ENCODE peak calls at places on chromosomes 13 and 19, in five cellular contexts. One of them, this sample, is unnamed. For H3K4me1, the result is how much of the 10 kb centered on the place peaks cover.

GRCh38 chr13:50942630-50943311 is 33.2 kb downstream of the RNASEH2B start:
- DNase-seq in tibial nerve: no peak
- DNase-seq in A549: no peak
- DNase-seq in tibial artery: no peak
- DNase-seq in neuronal stem cell: no peak
- DNase-seq in this sample: no peak

GRCh38 chr13:98749501-98749900 is 3.0 kb downstream of the SLC15A1 start:
- DNase-seq in tibial nerve: no peak
- DNase-seq in A549: no peak
- DNase-seq in tibial artery: no peak
- DNase-seq in neuronal stem cell: no peak
- DNase-seq in this sample: no peak

GRCh38 chr13:24923305-24923640 is 159.3 kb downstream of the RNF17 start:
- DNase-seq in tibial nerve: no peak
- DNase-seq in A549: peak
- DNase-seq in tibial artery: no peak
- DNase-seq in neuronal stem cell: no peak
- DNase-seq in this sample: no peak

GRCh38 chr13:40047322-40047771 is 391.9 kb downstream of the COG6 start:
- DNase-seq in tibial nerve: no peak
- DNase-seq in A549: no peak
- DNase-seq in tibial artery: no peak
- DNase-seq in neuronal stem cell: no peak
- DNase-seq in this sample: no peak

GRCh38 chr19:19514215-19514633 is 1.1 kb downstream of the TSSK6 start:
- DNase-seq in tibial nerve: no peak
- DNase-seq in A549: no peak
- DNase-seq in tibial artery: no peak
- DNase-seq in neuronal stem cell: no peak
- DNase-seq in this sample: no peak

GRCh38 chr19:35742121-35742724 is at the start of gene IGFLR1:
- DNase-seq in tibial nerve: no peak
- DNase-seq in A549: no peak
- DNase-seq in tibial artery: no peak
- DNase-seq in neuronal stem cell: no peak
- DNase-seq in this sample: peak

GRCh38 chr13:95509521-95510315 is 42.8 kb upstream of the CLDN10 start:
- DNase-seq in tibial nerve: no peak
- DNase-seq in A549: no peak
- DNase-seq in tibial artery: no peak
- DNase-seq in neuronal stem cell: no peak
- DNase-seq in this sample: no peak

GRCh38 chr13:23292596-23292995 is 111.8 kb downstream of the SGCG start:
- DNase-seq in tibial nerve: no peak
- DNase-seq in A549: no peak
- DNase-seq in tibial artery: no peak
- DNase-seq in neuronal stem cell: no peak
- DNase-seq in this sample: no peak

GRCh38 chr13:111005808-111006494 is 91.1 kb upstream of the ANKRD10 start:
- DNase-seq in tibial nerve: no peak
- DNase-seq in A549: no peak
- DNase-seq in tibial artery: peak
- DNase-seq in neuronal stem cell: no peak
- DNase-seq in this sample: no peak

GRCh38 chr19:15185188-15185587 is 15.6 kb downstream of the NOTCH3 start:
- DNase-seq in tibial nerve: no peak
- DNase-seq in A549: no peak
- DNase-seq in tibial artery: no peak
- DNase-seq in neuronal stem cell: no peak
- DNase-seq in this sample: no peak

GRCh38 chr19:17553256-17553655 is 2.2 kb upstream of the COLGALT1 start:
- DNase-seq in tibial nerve: peak
- DNase-seq in A549: no peak
- DNase-seq in tibial artery: peak
- DNase-seq in neuronal stem cell: no peak
- DNase-seq in this sample: no peak

GRCh38 chr13:20924758-20925394 is 22.3 kb upstream of the XPO4 start:
- DNase-seq in tibial nerve: peak
- DNase-seq in A549: peak
- DNase-seq in tibial artery: peak
- DNase-seq in neuronal stem cell: peak
- DNase-seq in this sample: peak

GRCh38 chr19:38304866-38305429 is 897 bp downstream of the C19orf33 start:
- DNase-seq in tibial nerve: peak
- DNase-seq in A549: peak
- DNase-seq in tibial artery: no peak
- DNase-seq in neuronal stem cell: peak
- DNase-seq in this sample: no peak

GRCh38 chr13:40158218-40158617 is 502.8 kb downstream of the COG6 start:
- DNase-seq in tibial nerve: no peak
- DNase-seq in A549: no peak
- DNase-seq in tibial artery: no peak
- DNase-seq in neuronal stem cell: no peak
- DNase-seq in this sample: no peak

GRCh38 chr13:20565120-20565736 is 1.7 kb upstream of the IFT88 start:
- DNase-seq in tibial nerve: no peak
- DNase-seq in A549: no peak
- DNase-seq in tibial artery: no peak
- DNase-seq in neuronal stem cell: no peak
- DNase-seq in this sample: no peak

GRCh38 chr19:18906605-18907519 is 10.9 kb upstream of the CERS1 start:
- DNase-seq in tibial nerve: no peak
- DNase-seq in A549: no peak
- DNase-seq in tibial artery: no peak
- DNase-seq in neuronal stem cell: no peak
- DNase-seq in this sample: no peak

GRCh38 chr19:50300814-50301606 is 28.2 kb downstream of the KCNC3 start:
- DNase-seq in tibial nerve: no peak
- DNase-seq in A549: peak
- DNase-seq in tibial artery: no peak
- DNase-seq in neuronal stem cell: no peak
- DNase-seq in this sample: no peak

GRCh38 chr13:85406269-85406975 is 392.8 kb downstream of the SLITRK6 start:
- DNase-seq in tibial nerve: no peak
- DNase-seq in A549: no peak
- DNase-seq in tibial artery: no peak
- DNase-seq in neuronal stem cell: no peak
- DNase-seq in this sample: no peak

GRCh38 chr13:49814551-49815270 is 22.2 kb upstream of the KPNA3 start:
- DNase-seq in tibial nerve: no peak
- DNase-seq in A549: no peak
- DNase-seq in tibial artery: no peak
- DNase-seq in neuronal stem cell: no peak
- DNase-seq in this sample: no peak

DNA sequence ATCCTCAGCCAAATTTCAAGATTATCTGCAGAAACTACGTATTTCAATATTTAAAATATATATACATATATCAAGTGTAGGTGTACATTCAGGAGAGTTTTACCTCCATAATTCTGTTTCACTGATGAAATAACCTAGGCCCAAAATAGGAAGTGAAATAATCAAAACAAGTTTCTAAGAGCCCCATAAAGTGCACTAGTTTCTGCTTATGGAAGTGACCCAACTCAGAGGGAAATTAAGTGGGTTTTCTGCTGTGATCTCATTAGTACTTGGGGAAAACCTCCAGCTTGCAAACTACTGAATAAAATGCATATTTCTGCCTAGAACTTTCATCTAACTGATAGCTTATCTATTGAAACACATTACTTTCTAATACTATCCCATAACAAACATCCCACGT is 45.4 kb upstream of the MIR17HG start:
- DNase-seq in tibial nerve: no peak
- DNase-seq in A549: no peak
- DNase-seq in tibial artery: no peak
- DNase-seq in neuronal stem cell: no peak
- DNase-seq in this sample: no peak
- H3K27ac ChIP-seq in tibial nerve: no peak
- H3K27ac ChIP-seq in A549: no peak
- H3K27ac ChIP-seq in tibial artery: no peak
- H3K27ac ChIP-seq in neuronal stem cell: no peak
- H3K27ac ChIP-seq in this sample: no peak

GRCh38 chr19:46299004-46299509 is 2.2 kb downstream of the HIF3A start:
- DNase-seq in tibial nerve: peak
- DNase-seq in A549: peak
- DNase-seq in tibial artery: peak
- DNase-seq in neuronal stem cell: no peak
- DNase-seq in this sample: no peak
- H3K4me1 ChIP-seq in tibial nerve: half or more
- H3K4me1 ChIP-seq in A549: under half
- H3K4me1 ChIP-seq in tibial artery: half or more
- H3K4me1 ChIP-seq in neuronal stem cell: under half
- H3K4me1 ChIP-seq in this sample: under half

GRCh38 chr19:2428756-2429711 is 1.6 kb upstream of the TIMM13 start:
- DNase-seq in tibial nerve: no peak
- DNase-seq in A549: no peak
- DNase-seq in tibial artery: no peak
- DNase-seq in neuronal stem cell: no peak
- DNase-seq in this sample: no peak
- H3K27ac ChIP-seq in tibial nerve: no peak
- H3K27ac ChIP-seq in A549: no peak
- H3K27ac ChIP-seq in tibial artery: peak
- H3K27ac ChIP-seq in neuronal stem cell: no peak
- H3K27ac ChIP-seq in this sample: no peak

GRCh38 chr19:10284641-10285278 is 2.0 kb upstream of the ICAM4 start:
- DNase-seq in tibial nerve: no peak
- DNase-seq in A549: no peak
- DNase-seq in tibial artery: no peak
- DNase-seq in neuronal stem cell: no peak
- DNase-seq in this sample: no peak

GRCh38 chr19:10283301-10283733 is 3.4 kb upstream of the ICAM4 start:
- DNase-seq in tibial nerve: no peak
- DNase-seq in A549: no peak
- DNase-seq in tibial artery: no peak
- DNase-seq in neuronal stem cell: no peak
- DNase-seq in this sample: no peak

GRCh38 chr19:10286803-10287737 is at the start of gene ICAM4:
- DNase-seq in tibial nerve: no peak
- DNase-seq in A549: no peak
- DNase-seq in tibial artery: peak
- DNase-seq in neuronal stem cell: no peak
- DNase-seq in this sample: no peak

GRCh38 chr19:10285393-10285792 is 1.4 kb upstream of the ICAM4 start:
- DNase-seq in tibial nerve: no peak
- DNase-seq in A549: no peak
- DNase-seq in tibial artery: no peak
- DNase-seq in neuronal stem cell: no peak
- DNase-seq in this sample: no peak

DNA sequence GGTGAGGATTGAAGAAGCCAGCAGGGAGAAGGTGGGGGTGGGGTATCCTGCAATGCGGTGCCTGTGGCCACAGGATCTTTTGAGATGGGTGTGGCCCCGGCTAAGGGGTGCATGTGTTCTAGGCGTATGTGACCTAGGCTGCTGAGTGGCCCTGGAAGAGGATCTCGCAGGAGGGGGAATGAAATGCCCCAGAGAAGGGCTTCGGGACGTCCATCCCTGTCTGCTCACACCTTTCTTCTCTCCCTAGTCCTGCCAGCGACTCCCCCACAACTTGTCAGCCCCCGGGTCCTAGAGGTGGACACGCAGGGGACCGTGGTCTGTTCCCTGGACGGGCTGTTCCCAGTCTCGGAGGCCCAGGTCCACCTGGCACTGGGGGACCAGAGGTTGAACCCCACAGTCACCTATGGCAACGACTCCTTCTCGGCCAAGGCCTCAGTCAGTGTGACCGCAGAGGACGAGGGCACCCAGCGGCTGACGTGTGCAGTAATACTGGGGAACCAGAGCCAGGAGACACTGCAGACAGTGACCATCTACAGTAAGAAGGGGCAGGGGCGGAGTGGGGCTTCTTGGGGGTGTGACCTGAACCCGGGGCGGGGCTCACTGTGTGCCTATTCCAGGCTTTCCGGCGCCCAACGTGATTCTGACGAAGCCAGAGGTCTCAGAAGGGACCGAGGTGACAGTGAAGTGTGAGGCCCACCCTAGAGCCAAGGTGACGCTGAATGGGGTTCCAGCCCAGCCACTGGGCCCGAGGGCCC is 2.8 kb upstream of the ICAM4 start:
- DNase-seq in tibial nerve: no peak
- DNase-seq in A549: no peak
- DNase-seq in tibial artery: no peak
- DNase-seq in neuronal stem cell: no peak
- DNase-seq in this sample: no peak
- H3K4me1 ChIP-seq in tibial nerve: under half
- H3K4me1 ChIP-seq in A549: under half
- H3K4me1 ChIP-seq in tibial artery: under half
- H3K4me1 ChIP-seq in neuronal stem cell: under half
- H3K4me1 ChIP-seq in this sample: under half

GRCh38 chr13:42047561-42048322 is 706 bp upstream of the DGKH start:
- DNase-seq in tibial nerve: no peak
- DNase-seq in A549: peak
- DNase-seq in tibial artery: peak
- DNase-seq in neuronal stem cell: peak
- DNase-seq in this sample: peak
- H3K27ac ChIP-seq in tibial nerve: peak
- H3K27ac ChIP-seq in A549: peak
- H3K27ac ChIP-seq in tibial artery: peak
- H3K27ac ChIP-seq in neuronal stem cell: peak
- H3K27ac ChIP-seq in this sample: peak

GRCh38 chr13:33284916-33285315 is 639 bp downstream of the STARD13 start:
- DNase-seq in tibial nerve: no peak
- DNase-seq in A549: no peak
- DNase-seq in tibial artery: no peak
- DNase-seq in neuronal stem cell: no peak
- DNase-seq in this sample: no peak

GRCh38 chr13:33289966-33290365 is 4.4 kb upstream of the STARD13 start:
- DNase-seq in tibial nerve: no peak
- DNase-seq in A549: no peak
- DNase-seq in tibial artery: no peak
- DNase-seq in neuronal stem cell: no peak
- DNase-seq in this sample: no peak

GRCh38 chr13:33285420-33286124 is at the start of gene STARD13:
- DNase-seq in tibial nerve: peak
- DNase-seq in A549: peak
- DNase-seq in tibial artery: peak
- DNase-seq in neuronal stem cell: peak
- DNase-seq in this sample: no peak

GRCh38 chr13:33286143-33286542 is 588 bp upstream of the STARD13 start:
- DNase-seq in tibial nerve: no peak
- DNase-seq in A549: no peak
- DNase-seq in tibial artery: no peak
- DNase-seq in neuronal stem cell: no peak
- DNase-seq in this sample: no peak

DNA sequence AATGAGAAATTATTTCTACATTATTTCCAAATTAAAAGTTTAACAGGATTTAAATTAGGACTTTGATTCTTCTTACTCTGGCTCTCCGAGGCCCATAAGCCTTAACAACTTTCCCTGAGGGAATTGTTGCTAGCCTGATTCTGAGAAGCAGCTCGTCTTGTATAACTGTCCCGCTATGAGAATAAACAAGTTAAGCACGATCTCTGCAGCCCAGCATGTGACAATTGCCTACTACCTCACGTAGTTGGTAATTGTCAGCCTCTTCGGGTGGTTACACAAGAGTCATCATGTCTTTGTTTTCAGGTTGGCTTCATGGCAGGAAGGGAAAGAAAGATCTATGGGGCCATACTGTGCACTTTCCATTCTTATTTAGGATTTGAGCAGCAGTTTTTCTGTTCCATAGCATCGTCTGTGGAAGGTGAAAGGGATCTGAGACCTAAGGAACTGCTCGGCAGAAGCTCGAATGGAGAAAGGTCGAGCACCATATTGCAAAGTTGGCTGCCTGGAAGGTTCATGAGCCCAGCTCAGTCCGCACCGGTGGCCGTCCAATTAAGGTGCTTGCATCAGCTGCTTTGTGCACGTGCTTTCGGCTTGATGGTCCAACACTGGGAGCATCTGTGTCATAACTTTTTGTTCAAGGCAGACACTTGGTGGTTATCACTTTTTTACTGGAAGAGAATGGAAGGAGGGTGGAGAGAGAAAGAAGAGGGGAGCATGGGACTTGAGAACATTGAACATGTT is 1.8 kb upstream of the STARD13 start:
- DNase-seq in tibial nerve: no peak
- DNase-seq in A549: no peak
- DNase-seq in tibial artery: no peak
- DNase-seq in neuronal stem cell: no peak
- DNase-seq in this sample: no peak
- H3K4me1 ChIP-seq in tibial nerve: under half
- H3K4me1 ChIP-seq in A549: under half
- H3K4me1 ChIP-seq in tibial artery: half or more
- H3K4me1 ChIP-seq in neuronal stem cell: under half
- H3K4me1 ChIP-seq in this sample: under half

This sample was measured in naive thymus-derived CD4-positive, alpha-beta T cell.